ENCODE peak calls at places on chromosomes 4 and X, in ten cellular contexts. One of them, this sample, is unnamed.

GRCh38 chrX:132169554-132169953 is 41.7 kb upstream of the FRMD7 start:
- DNase-seq in left lung: no peak
- DNase-seq in brain microvascular endothelial cell: no peak
- DNase-seq in spleen: no peak
- DNase-seq in cardiac fibroblast: no peak
- DNase-seq in heart right ventricle: no peak
- DNase-seq in left colon: no peak
- DNase-seq in kidney tubule cell: no peak
- DNase-seq in pancreas: no peak
- DNase-seq in NCI-H1105 treated with DMSO at 0.1 percent for 48 hours: peak; percentile 24
- DNase-seq in this sample: no peak

GRCh38 chrX:119218198-119218597 is 17.9 kb upstream of the PGRMC1 start:
- DNase-seq in brain microvascular endothelial cell: no peak
- DNase-seq in NCI-H1105 treated with DMSO at 0.1 percent for 48 hours: peak; percentile 34
- DNase-seq in cardiac fibroblast: peak; percentile 37
- DNase-seq in left colon: no peak
- DNase-seq in pancreas: no peak
- DNase-seq in kidney tubule cell: peak; percentile 25
- DNase-seq in spleen: no peak
- DNase-seq in left lung: no peak
- DNase-seq in heart right ventricle: no peak
- DNase-seq in this sample: no peak

GRCh38 chr4:94803181-94803580 is 45.4 kb downstream of the BMPR1B start:
- DNase-seq in kidney tubule cell: no peak
- DNase-seq in left lung: no peak
- DNase-seq in spleen: no peak
- DNase-seq in left colon: no peak
- DNase-seq in brain microvascular endothelial cell: peak; percentile 6
- DNase-seq in cardiac fibroblast: no peak
- DNase-seq in NCI-H1105 treated with DMSO at 0.1 percent for 48 hours: no peak
- DNase-seq in heart right ventricle: no peak
- DNase-seq in pancreas: no peak
- DNase-seq in this sample: no peak

GRCh38 chrX:31098081-31098480 is 26.2 kb upstream of the FTHL17 start:
- DNase-seq in cardiac fibroblast: no peak
- DNase-seq in left lung: no peak
- DNase-seq in kidney tubule cell: no peak
- DNase-seq in heart right ventricle: no peak
- DNase-seq in pancreas: no peak
- DNase-seq in spleen: no peak
- DNase-seq in brain microvascular endothelial cell: no peak
- DNase-seq in NCI-H1105 treated with DMSO at 0.1 percent for 48 hours: no peak
- DNase-seq in left colon: no peak
- DNase-seq in this sample: no peak

GRCh38 chr4:105996845-105997244 is 101.6 kb downstream of the NPNT start:
- DNase-seq in NCI-H1105 treated with DMSO at 0.1 percent for 48 hours: no peak
- DNase-seq in left colon: no peak
- DNase-seq in brain microvascular endothelial cell: no peak
- DNase-seq in cardiac fibroblast: no peak
- DNase-seq in spleen: no peak
- DNase-seq in heart right ventricle: no peak
- DNase-seq in pancreas: no peak
- DNase-seq in left lung: no peak
- DNase-seq in kidney tubule cell: peak; percentile 61
- DNase-seq in this sample: no peak

GRCh38 chr4:77776182-77777134 is 42.7 kb downstream of the CNOT6L start:
- DNase-seq in NCI-H1105 treated with DMSO at 0.1 percent for 48 hours: no peak
- DNase-seq in heart right ventricle: no peak
- DNase-seq in brain microvascular endothelial cell: no peak
- DNase-seq in left colon: no peak
- DNase-seq in spleen: no peak
- DNase-seq in pancreas: no peak
- DNase-seq in cardiac fibroblast: no peak
- DNase-seq in left lung: no peak
- DNase-seq in kidney tubule cell: no peak
- DNase-seq in this sample: no peak

GRCh38 chr4:73698217-73698616 is 42.2 kb upstream of the CXCL8 start:
- DNase-seq in pancreas: no peak
- DNase-seq in NCI-H1105 treated with DMSO at 0.1 percent for 48 hours: no peak
- DNase-seq in kidney tubule cell: peak; percentile 95
- DNase-seq in left lung: no peak
- DNase-seq in cardiac fibroblast: peak; percentile 90
- DNase-seq in spleen: no peak
- DNase-seq in heart right ventricle: no peak
- DNase-seq in left colon: no peak
- DNase-seq in brain microvascular endothelial cell: no peak
- DNase-seq in this sample: no peak

GRCh38 chrX:84729809-84730208 is 227.6 kb upstream of the HDX start:
- DNase-seq in cardiac fibroblast: peak; percentile 52
- DNase-seq in brain microvascular endothelial cell: no peak
- DNase-seq in left lung: no peak
- DNase-seq in kidney tubule cell: peak; percentile 53
- DNase-seq in heart right ventricle: no peak
- DNase-seq in spleen: no peak
- DNase-seq in NCI-H1105 treated with DMSO at 0.1 percent for 48 hours: peak; percentile 71
- DNase-seq in left colon: no peak
- DNase-seq in pancreas: no peak
- DNase-seq in this sample: no peak

GRCh38 chr4:52566136-52567031 is 92.7 kb downstream of the USP46 start:
- DNase-seq in spleen: no peak
- DNase-seq in left colon: no peak
- DNase-seq in cardiac fibroblast: peak; percentile 27
- DNase-seq in NCI-H1105 treated with DMSO at 0.1 percent for 48 hours: no peak
- DNase-seq in kidney tubule cell: peak; percentile 66
- DNase-seq in left lung: no peak
- DNase-seq in heart right ventricle: no peak
- DNase-seq in pancreas: no peak
- DNase-seq in brain microvascular endothelial cell: no peak
- DNase-seq in this sample: no peak

GRCh38 chr4:123449780-123450179 is 53.2 kb downstream of the SPRY1 start:
- DNase-seq in left colon: no peak
- DNase-seq in left lung: no peak
- DNase-seq in heart right ventricle: no peak
- DNase-seq in NCI-H1105 treated with DMSO at 0.1 percent for 48 hours: no peak
- DNase-seq in cardiac fibroblast: peak; percentile 56
- DNase-seq in spleen: no peak
- DNase-seq in pancreas: no peak
- DNase-seq in kidney tubule cell: peak; percentile 57
- DNase-seq in brain microvascular endothelial cell: peak; percentile 30
- DNase-seq in this sample: no peak

GRCh38 chr4:91366561-91366960 is 937.2 kb upstream of the GRID2 start:
- DNase-seq in kidney tubule cell: no peak
- DNase-seq in pancreas: no peak
- DNase-seq in heart right ventricle: no peak
- DNase-seq in spleen: no peak
- DNase-seq in cardiac fibroblast: no peak
- DNase-seq in NCI-H1105 treated with DMSO at 0.1 percent for 48 hours: no peak
- DNase-seq in left lung: no peak
- DNase-seq in left colon: no peak
- DNase-seq in brain microvascular endothelial cell: no peak
- DNase-seq in this sample: no peak

GRCh38 chr4:10715696-10716095 is 31.1 kb upstream of the CLNK start:
- DNase-seq in left lung: no peak
- DNase-seq in kidney tubule cell: no peak
- DNase-seq in NCI-H1105 treated with DMSO at 0.1 percent for 48 hours: no peak
- DNase-seq in heart right ventricle: no peak
- DNase-seq in cardiac fibroblast: peak; percentile 17
- DNase-seq in pancreas: no peak
- DNase-seq in spleen: no peak
- DNase-seq in brain microvascular endothelial cell: no peak
- DNase-seq in left colon: no peak
- DNase-seq in this sample: no peak

GRCh38 chr4:98939892-98940298 is 11.0 kb upstream of the EIF4E start:
- DNase-seq in NCI-H1105 treated with DMSO at 0.1 percent for 48 hours: peak; percentile 2
- DNase-seq in pancreas: no peak
- DNase-seq in spleen: no peak
- DNase-seq in cardiac fibroblast: peak; percentile 85
- DNase-seq in left colon: no peak
- DNase-seq in kidney tubule cell: peak; percentile 65
- DNase-seq in left lung: no peak
- DNase-seq in heart right ventricle: no peak
- DNase-seq in brain microvascular endothelial cell: peak; percentile 70
- DNase-seq in this sample: no peak

GRCh38 chr4:148831945-148832344 is 389.7 kb upstream of the NR3C2 start:
- DNase-seq in left lung: no peak
- DNase-seq in heart right ventricle: no peak
- DNase-seq in brain microvascular endothelial cell: peak; percentile 59
- DNase-seq in pancreas: no peak
- DNase-seq in spleen: no peak
- DNase-seq in left colon: no peak
- DNase-seq in kidney tubule cell: peak; percentile 97
- DNase-seq in cardiac fibroblast: peak; percentile 98
- DNase-seq in NCI-H1105 treated with DMSO at 0.1 percent for 48 hours: no peak
- DNase-seq in this sample: no peak

GRCh38 chr4:68407868-68408190 is 39.4 kb upstream of the TMPRSS11E start:
- DNase-seq in heart right ventricle: no peak
- DNase-seq in spleen: no peak
- DNase-seq in brain microvascular endothelial cell: no peak
- DNase-seq in left lung: no peak
- DNase-seq in cardiac fibroblast: no peak
- DNase-seq in left colon: no peak
- DNase-seq in pancreas: no peak
- DNase-seq in NCI-H1105 treated with DMSO at 0.1 percent for 48 hours: no peak
- DNase-seq in kidney tubule cell: no peak
- DNase-seq in this sample: no peak

GRCh38 chr4:77695769-77696168 is 90.1 kb downstream of the CXCL13 start:
- DNase-seq in kidney tubule cell: peak; percentile 91
- DNase-seq in left colon: no peak
- DNase-seq in brain microvascular endothelial cell: peak; percentile 93
- DNase-seq in cardiac fibroblast: peak; percentile 96
- DNase-seq in spleen: no peak
- DNase-seq in NCI-H1105 treated with DMSO at 0.1 percent for 48 hours: no peak
- DNase-seq in left lung: no peak
- DNase-seq in heart right ventricle: no peak
- DNase-seq in pancreas: no peak
- DNase-seq in this sample: no peak

GRCh38 chr4:107648178-107648991 is 71.6 kb downstream of the PAPSS1 start:
- DNase-seq in left colon: no peak
- DNase-seq in left lung: no peak
- DNase-seq in brain microvascular endothelial cell: no peak
- DNase-seq in pancreas: no peak
- DNase-seq in heart right ventricle: no peak
- DNase-seq in kidney tubule cell: no peak
- DNase-seq in spleen: no peak
- DNase-seq in cardiac fibroblast: no peak
- DNase-seq in NCI-H1105 treated with DMSO at 0.1 percent for 48 hours: no peak
- DNase-seq in this sample: no peak

GRCh38 chrX:11309220-11309619 is 16.0 kb downstream of the AMELX start:
- DNase-seq in brain microvascular endothelial cell: peak; percentile 17
- DNase-seq in heart right ventricle: no peak
- DNase-seq in kidney tubule cell: no peak
- DNase-seq in pancreas: no peak
- DNase-seq in left lung: no peak
- DNase-seq in left colon: no peak
- DNase-seq in NCI-H1105 treated with DMSO at 0.1 percent for 48 hours: no peak
- DNase-seq in spleen: no peak
- DNase-seq in cardiac fibroblast: peak; percentile 42
- DNase-seq in this sample: no peak

GRCh38 chr4:1412376-1413220 is 6.4 kb upstream of the NKX1-1 start:
- DNase-seq in heart right ventricle: no peak
- DNase-seq in kidney tubule cell: no peak
- DNase-seq in spleen: no peak
- DNase-seq in pancreas: peak; percentile 31
- DNase-seq in left lung: no peak
- DNase-seq in brain microvascular endothelial cell: no peak
- DNase-seq in NCI-H1105 treated with DMSO at 0.1 percent for 48 hours: no peak
- DNase-seq in left colon: peak; percentile 10
- DNase-seq in cardiac fibroblast: no peak
- DNase-seq in this sample: peak; percentile 30

GRCh38 chr4:118235726-118236125 is 117.1 kb downstream of the PRSS12 start:
- DNase-seq in spleen: no peak
- DNase-seq in left colon: no peak
- DNase-seq in kidney tubule cell: no peak
- DNase-seq in heart right ventricle: no peak
- DNase-seq in left lung: no peak
- DNase-seq in pancreas: no peak
- DNase-seq in cardiac fibroblast: no peak
- DNase-seq in brain microvascular endothelial cell: no peak
- DNase-seq in NCI-H1105 treated with DMSO at 0.1 percent for 48 hours: no peak
- DNase-seq in this sample: no peak

GRCh38 chrX:31483336-31483735 is 411.5 kb upstream of the FTHL17 start:
- DNase-seq in spleen: no peak
- DNase-seq in kidney tubule cell: peak; percentile 9
- DNase-seq in brain microvascular endothelial cell: peak; percentile 63
- DNase-seq in heart right ventricle: no peak
- DNase-seq in left lung: no peak
- DNase-seq in NCI-H1105 treated with DMSO at 0.1 percent for 48 hours: no peak
- DNase-seq in left colon: no peak
- DNase-seq in pancreas: no peak
- DNase-seq in cardiac fibroblast: peak; percentile 86
- DNase-seq in this sample: no peak

GRCh38 chrX:150036181-150036580 is 97.9 kb upstream of the EOLA2 start:
- DNase-seq in left lung: no peak
- DNase-seq in NCI-H1105 treated with DMSO at 0.1 percent for 48 hours: no peak
- DNase-seq in left colon: peak; percentile 25
- DNase-seq in heart right ventricle: no peak
- DNase-seq in brain microvascular endothelial cell: peak; percentile 65
- DNase-seq in kidney tubule cell: peak; percentile 84
- DNase-seq in spleen: no peak
- DNase-seq in pancreas: no peak
- DNase-seq in cardiac fibroblast: peak; percentile 64
- DNase-seq in this sample: no peak

GRCh38 chrX:110212299-110212698 is 105.6 kb downstream of the AMMECR1 start:
- DNase-seq in pancreas: no peak
- DNase-seq in spleen: no peak
- DNase-seq in left colon: no peak
- DNase-seq in NCI-H1105 treated with DMSO at 0.1 percent for 48 hours: no peak
- DNase-seq in cardiac fibroblast: no peak
- DNase-seq in brain microvascular endothelial cell: no peak
- DNase-seq in heart right ventricle: no peak
- DNase-seq in kidney tubule cell: no peak
- DNase-seq in left lung: no peak
- DNase-seq in this sample: no peak

GRCh38 chr4:122666527-122667245 is 45.8 kb upstream of the IL21 start:
- DNase-seq in NCI-H1105 treated with DMSO at 0.1 percent for 48 hours: no peak
- DNase-seq in brain microvascular endothelial cell: peak; percentile 79
- DNase-seq in cardiac fibroblast: peak; percentile 96
- DNase-seq in kidney tubule cell: peak; percentile 92
- DNase-seq in pancreas: no peak
- DNase-seq in spleen: no peak
- DNase-seq in heart right ventricle: no peak
- DNase-seq in left colon: no peak
- DNase-seq in left lung: no peak
- DNase-seq in this sample: no peak

GRCh38 chr4:140630246-140630645 is 61.5 kb upstream of the UCP1 start:
- DNase-seq in heart right ventricle: no peak
- DNase-seq in pancreas: no peak
- DNase-seq in kidney tubule cell: no peak
- DNase-seq in NCI-H1105 treated with DMSO at 0.1 percent for 48 hours: no peak
- DNase-seq in left colon: no peak
- DNase-seq in cardiac fibroblast: no peak
- DNase-seq in spleen: no peak
- DNase-seq in brain microvascular endothelial cell: no peak
- DNase-seq in left lung: no peak
- DNase-seq in this sample: no peak

GRCh38 chrX:123878177-123878576 is 18.3 kb downstream of the XIAP start:
- DNase-seq in pancreas: no peak
- DNase-seq in left colon: no peak
- DNase-seq in NCI-H1105 treated with DMSO at 0.1 percent for 48 hours: no peak
- DNase-seq in spleen: no peak
- DNase-seq in left lung: no peak
- DNase-seq in cardiac fibroblast: peak; percentile 31
- DNase-seq in kidney tubule cell: no peak
- DNase-seq in heart right ventricle: no peak
- DNase-seq in brain microvascular endothelial cell: no peak
- DNase-seq in this sample: no peak

GRCh38 chr4:26717332-26717731 is 133.4 kb downstream of the TBC1D19 start:
- DNase-seq in cardiac fibroblast: peak; percentile 87
- DNase-seq in spleen: no peak
- DNase-seq in NCI-H1105 treated with DMSO at 0.1 percent for 48 hours: no peak
- DNase-seq in pancreas: no peak
- DNase-seq in left lung: no peak
- DNase-seq in heart right ventricle: no peak
- DNase-seq in brain microvascular endothelial cell: peak; percentile 65
- DNase-seq in left colon: no peak
- DNase-seq in kidney tubule cell: peak; percentile 64
- DNase-seq in this sample: no peak

GRCh38 chr4:31557444-31557843 is 837.3 kb downstream of the PCDH7 start:
- DNase-seq in cardiac fibroblast: peak; percentile 39
- DNase-seq in pancreas: no peak
- DNase-seq in kidney tubule cell: no peak
- DNase-seq in left colon: no peak
- DNase-seq in spleen: no peak
- DNase-seq in heart right ventricle: no peak
- DNase-seq in brain microvascular endothelial cell: no peak
- DNase-seq in left lung: no peak
- DNase-seq in NCI-H1105 treated with DMSO at 0.1 percent for 48 hours: no peak
- DNase-seq in this sample: no peak

This sample was measured in upper lobe of right lung.